ENCODE peak calls at places on chromosomes 13 and 19, in four cellular contexts. One of them, this sample, is unnamed.

GRCh38 chr13:25170554-25171107 is 1.5 kb downstream of the AMER2 start:
- DNase-seq in foreskin fibroblast: no peak
- DNase-seq in pancreas: no peak
- DNase-seq in spleen: no peak
- DNase-seq in this sample: no peak

GRCh38 chr19:35417278-35417677 is 30.8 kb upstream of the FFAR2 start:
- DNase-seq in foreskin fibroblast: no peak
- DNase-seq in spleen: no peak
- DNase-seq in pancreas: no peak
- DNase-seq in this sample: no peak

GRCh38 chr19:38683393-38684077 is 36.1 kb downstream of the ACTN4 start:
- DNase-seq in pancreas: peak
- DNase-seq in spleen: peak
- DNase-seq in foreskin fibroblast: peak
- DNase-seq in this sample: peak

GRCh38 chr19:13078897-13079541 is 23.6 kb downstream of the LYL1 start:
- DNase-seq in foreskin fibroblast: no peak
- DNase-seq in pancreas: no peak
- DNase-seq in spleen: no peak
- DNase-seq in this sample: no peak

GRCh38 chr13:51180853-51181511 is 41.2 kb upstream of the FAM124A start:
- DNase-seq in spleen: no peak
- DNase-seq in pancreas: no peak
- DNase-seq in foreskin fibroblast: no peak
- DNase-seq in this sample: no peak

GRCh38 chr19:33868821-33869412 is 72.2 kb downstream of the KCTD15 start:
- DNase-seq in foreskin fibroblast: peak
- DNase-seq in spleen: peak
- DNase-seq in pancreas: no peak
- DNase-seq in this sample: peak

GRCh38 chr19:32881766-32882165 is 12.2 kb upstream of the SLC7A9 start:
- DNase-seq in foreskin fibroblast: no peak
- DNase-seq in spleen: peak
- DNase-seq in pancreas: no peak
- DNase-seq in this sample: no peak

GRCh38 chr19:57813919-57814504 is 701 bp downstream of the ZNF552 start:
- DNase-seq in spleen: no peak
- DNase-seq in foreskin fibroblast: no peak
- DNase-seq in pancreas: no peak
- DNase-seq in this sample: peak

GRCh38 chr19:29928831-29929230 is 13.2 kb upstream of the URI1 start:
- DNase-seq in spleen: no peak
- DNase-seq in foreskin fibroblast: no peak
- DNase-seq in pancreas: no peak
- DNase-seq in this sample: no peak

GRCh38 chr19:38055655-38056521 is 148.9 kb downstream of the SIPA1L3 start:
- DNase-seq in spleen: no peak
- DNase-seq in foreskin fibroblast: no peak
- DNase-seq in pancreas: no peak
- DNase-seq in this sample: no peak

GRCh38 chr19:42403586-42403985 is 13.5 kb upstream of the CNFN start:
- DNase-seq in pancreas: no peak
- DNase-seq in foreskin fibroblast: no peak
- DNase-seq in spleen: no peak
- DNase-seq in this sample: no peak

GRCh38 chr13:30804474-30804873 is 69.1 kb downstream of the ALOX5AP start:
- DNase-seq in pancreas: no peak
- DNase-seq in spleen: no peak
- DNase-seq in foreskin fibroblast: no peak
- DNase-seq in this sample: no peak

GRCh38 chr19:17294051-17294891 is 9.0 kb downstream of the ABHD8 start:
- DNase-seq in foreskin fibroblast: no peak
- DNase-seq in spleen: peak
- DNase-seq in pancreas: no peak
- DNase-seq in this sample: no peak

GRCh38 chr13:105139048-105139379 is 1396.4 kb downstream of the EFNB2 start:
- DNase-seq in spleen: no peak
- DNase-seq in pancreas: no peak
- DNase-seq in foreskin fibroblast: no peak
- DNase-seq in this sample: no peak

GRCh38 chr19:37114001-37114400 is 35.8 kb downstream of the ZNF420 start:
- DNase-seq in pancreas: no peak
- DNase-seq in foreskin fibroblast: no peak
- DNase-seq in spleen: no peak
- DNase-seq in this sample: no peak

GRCh38 chr19:17414097-17414496 is 5.8 kb upstream of the MVB12A start:
- DNase-seq in foreskin fibroblast: no peak
- DNase-seq in spleen: no peak
- DNase-seq in pancreas: no peak
- DNase-seq in this sample: no peak

GRCh38 chr19:41367848-41368301 is 3.9 kb upstream of the B9D2 start:
- DNase-seq in foreskin fibroblast: peak
- DNase-seq in spleen: no peak
- DNase-seq in pancreas: no peak
- DNase-seq in this sample: peak

GRCh38 chr19:41364546-41365391 is 820 bp upstream of the B9D2 start:
- DNase-seq in spleen: no peak
- DNase-seq in pancreas: no peak
- DNase-seq in foreskin fibroblast: no peak
- DNase-seq in this sample: peak

GRCh38 chr19:41363753-41364545 is at the start of gene B9D2:
- DNase-seq in spleen: peak
- DNase-seq in foreskin fibroblast: peak
- DNase-seq in pancreas: peak
- DNase-seq in this sample: peak

GRCh38 chr19:41363371-41363752 is 587 bp downstream of the B9D2 start:
- DNase-seq in spleen: no peak
- DNase-seq in pancreas: no peak
- DNase-seq in foreskin fibroblast: no peak
- DNase-seq in this sample: no peak

GRCh38 chr19:41366089-41366488 is 2.1 kb upstream of the B9D2 start:
- DNase-seq in foreskin fibroblast: no peak
- DNase-seq in spleen: no peak
- DNase-seq in pancreas: no peak
- DNase-seq in this sample: no peak
- TF ChIP-seq CTCF in foreskin fibroblast: no peak
- TF ChIP-seq CTCF in spleen: no peak
- TF ChIP-seq CTCF in pancreas: no peak
- TF ChIP-seq CTCF in this sample: peak

GRCh38 chr19:55459551-55459949 is 1.9 kb downstream of the ISOC2 start:
- DNase-seq in foreskin fibroblast: no peak
- DNase-seq in spleen: no peak
- DNase-seq in pancreas: no peak
- DNase-seq in this sample: no peak
- H3K4me3 ChIP-seq in foreskin fibroblast: no peak
- H3K4me3 ChIP-seq in spleen: no peak
- H3K4me3 ChIP-seq in pancreas: no peak
- H3K4me3 ChIP-seq in this sample: peak

GRCh38 chr13:110626510-110626909 is 11.2 kb downstream of the NAXD start:
- DNase-seq in pancreas: no peak
- DNase-seq in spleen: no peak
- DNase-seq in foreskin fibroblast: no peak
- DNase-seq in this sample: no peak
- TF ChIP-seq CTCF in pancreas: no peak
- TF ChIP-seq CTCF in spleen: no peak
- TF ChIP-seq CTCF in foreskin fibroblast: no peak
- TF ChIP-seq CTCF in this sample: no peak

GRCh38 chr13:19618925-19619324 is 14.5 kb upstream of the MPHOSPH8 start:
- DNase-seq in pancreas: peak
- DNase-seq in foreskin fibroblast: peak
- DNase-seq in spleen: no peak
- DNase-seq in this sample: peak

DNA sequence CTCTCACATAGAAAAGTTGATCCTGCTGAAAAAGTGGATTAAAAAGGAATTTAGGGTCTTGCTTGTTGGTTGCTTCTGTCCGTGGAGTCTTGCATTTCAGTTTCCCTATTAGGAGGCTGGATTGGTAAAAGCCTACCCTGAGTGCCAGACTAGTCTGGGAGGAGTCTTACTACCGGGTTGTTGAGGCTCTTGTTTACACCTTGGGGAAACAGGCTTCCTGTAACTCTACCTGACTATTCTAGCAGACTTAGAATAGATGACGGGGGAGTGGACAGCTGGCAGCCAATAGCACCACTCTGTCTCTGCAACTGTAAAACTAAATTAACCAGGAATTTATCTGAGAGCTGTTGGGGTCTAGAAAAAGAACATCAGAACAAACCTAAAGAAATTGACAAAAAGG is 11.3 kb upstream of the MPHOSPH8 start:
- DNase-seq in pancreas: no peak
- DNase-seq in foreskin fibroblast: no peak
- DNase-seq in spleen: no peak
- DNase-seq in this sample: no peak
- H3K4me3 ChIP-seq in pancreas: no peak
- H3K4me3 ChIP-seq in foreskin fibroblast: no peak
- H3K4me3 ChIP-seq in spleen: no peak
- H3K4me3 ChIP-seq in this sample: no peak

GRCh38 chr19:55537741-55538111 is 793 bp upstream of the SBK2 start:
- DNase-seq in spleen: no peak
- DNase-seq in foreskin fibroblast: no peak
- DNase-seq in pancreas: no peak
- DNase-seq in this sample: no peak

GRCh38 chr19:55536366-55536765 is 567 bp downstream of the SBK2 start:
- DNase-seq in spleen: no peak
- DNase-seq in foreskin fibroblast: no peak
- DNase-seq in pancreas: no peak
- DNase-seq in this sample: no peak

GRCh38 chr19:55535579-55536350 is 1.2 kb downstream of the SBK2 start:
- DNase-seq in spleen: no peak
- DNase-seq in pancreas: no peak
- DNase-seq in foreskin fibroblast: no peak
- DNase-seq in this sample: no peak

GRCh38 chr19:55538132-55538531 is 1.2 kb upstream of the SBK2 start:
- DNase-seq in pancreas: no peak
- DNase-seq in spleen: no peak
- DNase-seq in foreskin fibroblast: no peak
- DNase-seq in this sample: no peak

DNA sequence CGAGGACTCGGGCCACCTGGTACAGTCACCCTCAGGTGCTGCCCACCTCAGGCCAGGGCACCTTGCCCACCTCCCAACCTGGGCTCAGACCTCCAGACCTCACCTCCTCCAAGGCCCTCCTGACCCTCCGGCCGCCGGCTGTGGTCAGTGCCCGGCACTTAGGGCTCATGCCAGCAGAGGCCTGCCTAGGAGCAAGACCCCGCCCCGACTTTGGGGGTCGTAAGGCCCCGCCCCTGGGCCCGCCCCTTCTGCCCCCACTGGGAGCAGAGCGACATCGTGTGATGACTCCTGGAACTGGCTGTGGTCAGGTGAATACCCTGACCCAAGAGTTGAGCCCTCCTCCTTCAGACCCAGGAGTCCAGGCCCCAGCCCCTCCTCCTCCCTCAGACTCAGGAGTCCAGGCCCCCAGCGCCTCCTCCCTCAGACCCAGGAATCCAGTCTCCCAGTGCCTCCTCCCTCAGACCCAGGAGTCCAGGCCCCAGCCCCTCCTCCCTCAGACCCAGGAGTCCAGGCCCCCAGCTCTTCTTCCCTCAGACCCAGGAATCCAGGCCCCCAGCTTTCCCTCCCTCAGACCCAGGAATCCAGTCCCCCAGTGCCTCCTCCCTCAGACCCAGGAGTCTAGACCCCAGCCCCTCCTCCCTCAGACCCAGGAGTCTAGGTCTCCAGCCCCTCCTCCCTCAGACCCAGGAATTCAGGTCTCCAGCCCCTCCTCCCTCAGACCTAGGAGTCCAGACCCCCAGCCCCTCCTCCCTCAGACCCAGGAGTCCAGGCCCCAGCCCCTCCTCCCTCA is at the start of gene SBK2:
- DNase-seq in foreskin fibroblast: no peak
- DNase-seq in spleen: no peak
- DNase-seq in pancreas: no peak
- DNase-seq in this sample: no peak
- TF ChIP-seq CTCF in foreskin fibroblast: no peak
- TF ChIP-seq CTCF in spleen: no peak
- TF ChIP-seq CTCF in pancreas: no peak
- TF ChIP-seq CTCF in this sample: peak

GRCh38 chr13:114236224-114236623 is 1.5 kb downstream of the CDC16 start:
- DNase-seq in foreskin fibroblast: no peak
- DNase-seq in pancreas: no peak
- DNase-seq in spleen: no peak
- DNase-seq in this sample: no peak
- H3K4me3 ChIP-seq in foreskin fibroblast: peak
- H3K4me3 ChIP-seq in pancreas: no peak
- H3K4me3 ChIP-seq in spleen: peak
- H3K4me3 ChIP-seq in this sample: peak

DNA sequence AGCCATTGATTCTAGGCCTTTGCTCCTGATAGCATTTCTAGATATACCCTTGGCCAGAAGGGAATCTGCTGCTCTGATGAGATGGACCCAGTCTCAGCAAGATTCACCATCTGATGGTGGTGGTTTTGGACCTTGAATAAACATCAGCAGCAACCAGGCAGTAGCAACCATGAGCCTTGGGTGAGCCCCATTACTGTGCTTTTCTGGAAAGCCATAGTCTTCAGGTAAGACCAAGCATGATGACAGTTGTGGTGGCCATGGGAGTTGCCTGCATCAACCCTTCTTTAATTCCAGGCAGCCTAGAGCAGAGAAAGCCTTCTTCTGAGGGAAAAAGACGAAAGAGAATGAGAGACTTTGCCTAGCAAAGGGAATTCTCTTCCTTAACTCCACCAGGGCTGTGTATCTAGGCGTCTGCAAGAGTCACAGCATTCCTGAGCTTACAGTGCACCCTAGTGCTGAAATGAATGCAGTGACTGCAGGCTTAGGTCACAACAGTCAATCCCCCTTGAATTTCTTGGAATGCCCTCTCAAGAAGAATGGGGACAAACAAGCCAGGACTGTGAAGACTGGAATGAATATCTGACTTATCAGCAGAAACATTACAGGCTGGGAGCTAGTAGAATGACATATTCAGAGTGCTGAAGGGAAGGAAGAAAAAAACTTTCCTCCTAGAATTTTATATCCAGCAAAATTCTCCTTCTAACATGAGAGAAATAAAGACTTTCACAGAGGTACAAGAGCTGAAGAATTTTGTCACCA is 942.4 kb upstream of the PCDH20 start:
- DNase-seq in foreskin fibroblast: peak
- DNase-seq in spleen: no peak
- DNase-seq in pancreas: peak
- DNase-seq in this sample: peak
- TF ChIP-seq CTCF in foreskin fibroblast: peak
- TF ChIP-seq CTCF in spleen: no peak
- TF ChIP-seq CTCF in pancreas: no peak
- TF ChIP-seq CTCF in this sample: peak

GRCh38 chr13:46050771-46051170 is 1.8 kb downstream of the ZC3H13 start:
- DNase-seq in pancreas: no peak
- DNase-seq in spleen: no peak
- DNase-seq in foreskin fibroblast: no peak
- DNase-seq in this sample: no peak
- H3K4me3 ChIP-seq in pancreas: no peak
- H3K4me3 ChIP-seq in spleen: no peak
- H3K4me3 ChIP-seq in foreskin fibroblast: peak
- H3K4me3 ChIP-seq in this sample: peak

GRCh38 chr19:10858204-10858828 is 10.1 kb downstream of the C19orf38 start:
- DNase-seq in foreskin fibroblast: no peak
- DNase-seq in pancreas: no peak
- DNase-seq in spleen: no peak
- DNase-seq in this sample: no peak
- TF ChIP-seq CTCF in foreskin fibroblast: peak
- TF ChIP-seq CTCF in pancreas: peak
- TF ChIP-seq CTCF in spleen: no peak
- TF ChIP-seq CTCF in this sample: peak

This sample was measured in AG10803.